ENCODE peak calls at places on chromosome 20, in six cellular contexts. One of them, this sample, is unnamed. For H3K4me1, the result is how much of the 10 kb centered on the place peaks cover.

GRCh38 chr20:58064411-58065010 is 163.9 kb downstream of the ANKRD60 start:
- DNase-seq in tibial artery: peak
- DNase-seq in Peyer's patch: peak
- DNase-seq in fibroblast of lung: peak
- DNase-seq in effector memory CD4-positive, alpha-beta T cell: no peak
- DNase-seq in IMR-90: no peak
- DNase-seq in this sample: no peak

GRCh38 chr20:45226287-45226686 is 5.1 kb downstream of the SEMG2 start:
- DNase-seq in tibial artery: no peak
- DNase-seq in Peyer's patch: no peak
- DNase-seq in fibroblast of lung: no peak
- DNase-seq in effector memory CD4-positive, alpha-beta T cell: no peak
- DNase-seq in IMR-90: no peak
- DNase-seq in this sample: no peak

GRCh38 chr20:4401601-4402000 is 320.1 kb upstream of the PRND start:
- DNase-seq in tibial artery: no peak
- DNase-seq in Peyer's patch: no peak
- DNase-seq in fibroblast of lung: peak
- DNase-seq in effector memory CD4-positive, alpha-beta T cell: no peak
- DNase-seq in IMR-90: peak
- DNase-seq in this sample: no peak

GRCh38 chr20:571754-572331 is 28.3 kb upstream of the CSNK2A1 start:
- DNase-seq in tibial artery: no peak
- DNase-seq in Peyer's patch: peak
- DNase-seq in fibroblast of lung: peak
- DNase-seq in effector memory CD4-positive, alpha-beta T cell: no peak
- DNase-seq in IMR-90: no peak
- DNase-seq in this sample: no peak

GRCh38 chr20:56630086-56630493 is 984 bp downstream of the TFAP2C start:
- DNase-seq in tibial artery: no peak
- DNase-seq in Peyer's patch: no peak
- DNase-seq in fibroblast of lung: peak
- DNase-seq in effector memory CD4-positive, alpha-beta T cell: no peak
- DNase-seq in IMR-90: no peak
- DNase-seq in this sample: no peak

GRCh38 chr20:7144464-7144863 is 377.0 kb downstream of the BMP2 start:
- DNase-seq in tibial artery: no peak
- DNase-seq in Peyer's patch: no peak
- DNase-seq in fibroblast of lung: no peak
- DNase-seq in effector memory CD4-positive, alpha-beta T cell: no peak
- DNase-seq in IMR-90: no peak
- DNase-seq in this sample: no peak

GRCh38 chr20:23032679-23033078 is 2.4 kb upstream of the SSTR4 start:
- DNase-seq in tibial artery: no peak
- DNase-seq in Peyer's patch: no peak
- DNase-seq in fibroblast of lung: no peak
- DNase-seq in effector memory CD4-positive, alpha-beta T cell: no peak
- DNase-seq in IMR-90: no peak
- DNase-seq in this sample: no peak

GRCh38 chr20:10603378-10603777 is 70.4 kb downstream of the JAG1 start:
- DNase-seq in tibial artery: no peak
- DNase-seq in Peyer's patch: no peak
- DNase-seq in fibroblast of lung: no peak
- DNase-seq in effector memory CD4-positive, alpha-beta T cell: no peak
- DNase-seq in IMR-90: no peak
- DNase-seq in this sample: no peak

GRCh38 chr20:44580581-44581268 is 1.7 kb upstream of the PKIG start:
- DNase-seq in tibial artery: no peak
- DNase-seq in Peyer's patch: no peak
- DNase-seq in fibroblast of lung: no peak
- DNase-seq in effector memory CD4-positive, alpha-beta T cell: no peak
- DNase-seq in IMR-90: no peak
- DNase-seq in this sample: no peak

GRCh38 chr20:4491643-4492042 is 230.1 kb upstream of the PRND start:
- DNase-seq in tibial artery: no peak
- DNase-seq in Peyer's patch: no peak
- DNase-seq in fibroblast of lung: no peak
- DNase-seq in effector memory CD4-positive, alpha-beta T cell: no peak
- DNase-seq in IMR-90: no peak
- DNase-seq in this sample: no peak

GRCh38 chr20:44733341-44734069 is 12.2 kb upstream of the KCNK15 start:
- DNase-seq in tibial artery: peak
- DNase-seq in Peyer's patch: peak
- DNase-seq in fibroblast of lung: peak
- DNase-seq in effector memory CD4-positive, alpha-beta T cell: peak
- DNase-seq in IMR-90: peak
- DNase-seq in this sample: peak

GRCh38 chr20:59598625-59599310 is 5.6 kb upstream of the PHACTR3 start:
- DNase-seq in tibial artery: no peak
- DNase-seq in Peyer's patch: no peak
- DNase-seq in fibroblast of lung: no peak
- DNase-seq in effector memory CD4-positive, alpha-beta T cell: no peak
- DNase-seq in IMR-90: no peak
- DNase-seq in this sample: no peak

GRCh38 chr20:15200139-15200538 is 862.7 kb upstream of the FLRT3 start:
- DNase-seq in tibial artery: no peak
- DNase-seq in Peyer's patch: no peak
- DNase-seq in fibroblast of lung: no peak
- DNase-seq in effector memory CD4-positive, alpha-beta T cell: no peak
- DNase-seq in IMR-90: no peak
- DNase-seq in this sample: no peak

GRCh38 chr20:11350126-11351005 is 567.3 kb upstream of the BTBD3 start:
- DNase-seq in tibial artery: peak
- DNase-seq in Peyer's patch: no peak
- DNase-seq in fibroblast of lung: peak
- DNase-seq in effector memory CD4-positive, alpha-beta T cell: no peak
- DNase-seq in IMR-90: peak
- DNase-seq in this sample: no peak

GRCh38 chr20:25051386-25052155 is 6.4 kb downstream of the ACSS1 start:
- DNase-seq in tibial artery: peak
- DNase-seq in Peyer's patch: peak
- DNase-seq in fibroblast of lung: no peak
- DNase-seq in effector memory CD4-positive, alpha-beta T cell: no peak
- DNase-seq in IMR-90: no peak
- DNase-seq in this sample: no peak

GRCh38 chr20:59835057-59835447 is 98.4 kb downstream of the SYCP2 start:
- DNase-seq in tibial artery: no peak
- DNase-seq in Peyer's patch: no peak
- DNase-seq in fibroblast of lung: peak
- DNase-seq in effector memory CD4-positive, alpha-beta T cell: no peak
- DNase-seq in IMR-90: no peak
- DNase-seq in this sample: no peak

GRCh38 chr20:32631916-32632460 is 41.8 kb downstream of the C20orf203 start:
- DNase-seq in tibial artery: no peak
- DNase-seq in Peyer's patch: no peak
- DNase-seq in fibroblast of lung: no peak
- DNase-seq in effector memory CD4-positive, alpha-beta T cell: no peak
- DNase-seq in IMR-90: no peak
- DNase-seq in this sample: no peak

GRCh38 chr20:60446273-60447111 is 488.3 kb downstream of the CDH26 start:
- DNase-seq in tibial artery: no peak
- DNase-seq in Peyer's patch: no peak
- DNase-seq in fibroblast of lung: peak
- DNase-seq in effector memory CD4-positive, alpha-beta T cell: no peak
- DNase-seq in IMR-90: no peak
- DNase-seq in this sample: no peak

GRCh38 chr20:13739726-13740649 is 44.7 kb downstream of the ESF1 start:
- DNase-seq in tibial artery: no peak
- DNase-seq in Peyer's patch: no peak
- DNase-seq in fibroblast of lung: no peak
- DNase-seq in effector memory CD4-positive, alpha-beta T cell: no peak
- DNase-seq in IMR-90: no peak
- DNase-seq in this sample: no peak

GRCh38 chr20:33172781-33173180 is 4.8 kb downstream of the BPIFA2 start:
- DNase-seq in tibial artery: no peak
- DNase-seq in Peyer's patch: no peak
- DNase-seq in fibroblast of lung: no peak
- DNase-seq in effector memory CD4-positive, alpha-beta T cell: no peak
- DNase-seq in IMR-90: no peak
- DNase-seq in this sample: no peak

GRCh38 chr20:62310757-62311121 is 7.9 kb downstream of the ADRM1 start:
- DNase-seq in tibial artery: no peak
- DNase-seq in Peyer's patch: no peak
- DNase-seq in fibroblast of lung: no peak
- DNase-seq in effector memory CD4-positive, alpha-beta T cell: no peak
- DNase-seq in IMR-90: no peak
- DNase-seq in this sample: no peak

GRCh38 chr20:58611236-58612020 is 39.7 kb upstream of the STX16 start:
- DNase-seq in tibial artery: no peak
- DNase-seq in Peyer's patch: no peak
- DNase-seq in fibroblast of lung: no peak
- DNase-seq in effector memory CD4-positive, alpha-beta T cell: no peak
- DNase-seq in IMR-90: no peak
- DNase-seq in this sample: no peak

DNA sequence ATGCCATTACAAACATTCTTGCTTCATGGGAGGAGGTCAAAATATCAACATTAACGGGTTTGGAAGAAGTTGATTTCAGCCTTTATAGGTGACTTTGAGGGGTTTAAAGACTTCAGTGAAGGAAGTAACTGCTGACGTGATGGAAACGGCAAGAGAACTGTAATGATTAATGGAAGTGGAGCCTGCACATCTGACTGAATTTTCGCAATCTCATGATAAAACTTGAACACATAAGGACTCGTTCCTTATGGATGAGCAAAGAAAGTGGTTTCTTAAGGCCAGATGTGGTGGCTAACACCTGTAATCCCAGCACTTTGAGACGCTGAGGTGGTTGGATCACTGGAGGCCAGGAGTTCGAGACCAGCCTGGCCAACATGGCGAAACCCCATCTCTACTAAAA is 226.1 kb downstream of the BCAS1 start:
- DNase-seq in tibial artery: no peak
- DNase-seq in Peyer's patch: no peak
- DNase-seq in fibroblast of lung: no peak
- DNase-seq in effector memory CD4-positive, alpha-beta T cell: no peak
- DNase-seq in IMR-90: no peak
- DNase-seq in this sample: no peak
- H3K4me1 ChIP-seq in tibial artery: under half
- H3K4me1 ChIP-seq in Peyer's patch: under half
- H3K4me1 ChIP-seq in fibroblast of lung: under half
- H3K4me1 ChIP-seq in effector memory CD4-positive, alpha-beta T cell: under half
- H3K4me1 ChIP-seq in IMR-90: under half
- H3K4me1 ChIP-seq in this sample: half or more

GRCh38 chr20:36528875-36529425 is 12.4 kb upstream of the MYL9 start:
- DNase-seq in tibial artery: peak
- DNase-seq in Peyer's patch: no peak
- DNase-seq in fibroblast of lung: no peak
- DNase-seq in effector memory CD4-positive, alpha-beta T cell: no peak
- DNase-seq in IMR-90: no peak
- DNase-seq in this sample: no peak

GRCh38 chr20:36525620-36526365 is 15.5 kb upstream of the MYL9 start:
- DNase-seq in tibial artery: peak
- DNase-seq in Peyer's patch: peak
- DNase-seq in fibroblast of lung: no peak
- DNase-seq in effector memory CD4-positive, alpha-beta T cell: no peak
- DNase-seq in IMR-90: no peak
- DNase-seq in this sample: no peak

GRCh38 chr20:36528176-36528874 is 13.0 kb upstream of the MYL9 start:
- DNase-seq in tibial artery: peak
- DNase-seq in Peyer's patch: no peak
- DNase-seq in fibroblast of lung: no peak
- DNase-seq in effector memory CD4-positive, alpha-beta T cell: no peak
- DNase-seq in IMR-90: no peak
- DNase-seq in this sample: no peak

GRCh38 chr20:36527331-36528125 is 13.8 kb upstream of the MYL9 start:
- DNase-seq in tibial artery: peak
- DNase-seq in Peyer's patch: peak
- DNase-seq in fibroblast of lung: no peak
- DNase-seq in effector memory CD4-positive, alpha-beta T cell: no peak
- DNase-seq in IMR-90: no peak
- DNase-seq in this sample: no peak

DNA sequence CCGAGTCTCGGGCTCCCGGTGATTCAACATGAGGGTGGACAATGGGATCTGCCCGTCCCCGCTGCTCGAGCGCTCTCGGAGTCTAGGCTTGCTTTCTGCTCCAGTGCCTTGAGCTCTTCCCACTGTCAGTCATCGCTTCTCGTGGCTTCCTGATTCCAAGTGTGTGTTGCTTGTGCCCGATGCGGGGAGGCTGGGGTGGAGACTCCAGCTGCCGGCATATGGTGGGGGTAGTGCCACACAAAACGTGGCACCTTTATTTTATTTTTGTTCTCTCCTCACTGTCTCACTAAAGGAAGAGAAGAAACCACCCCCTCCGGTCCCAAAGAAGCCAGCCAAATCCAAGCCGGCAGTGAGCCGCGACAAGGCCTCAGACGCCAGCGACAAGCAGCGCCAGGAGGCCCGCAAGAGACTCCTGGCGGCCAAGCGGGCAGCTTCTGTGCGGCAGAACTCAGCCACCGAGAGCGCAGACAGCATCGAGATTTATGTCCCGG is 14.8 kb upstream of the MYL9 start:
- DNase-seq in tibial artery: peak
- DNase-seq in Peyer's patch: peak
- DNase-seq in fibroblast of lung: no peak
- DNase-seq in effector memory CD4-positive, alpha-beta T cell: no peak
- DNase-seq in IMR-90: no peak
- DNase-seq in this sample: no peak
- H3K27ac ChIP-seq in tibial artery: peak
- H3K27ac ChIP-seq in Peyer's patch: peak
- H3K27ac ChIP-seq in fibroblast of lung: no peak
- H3K27ac ChIP-seq in effector memory CD4-positive, alpha-beta T cell: no peak
- H3K27ac ChIP-seq in IMR-90: no peak
- H3K27ac ChIP-seq in this sample: no peak

DNA sequence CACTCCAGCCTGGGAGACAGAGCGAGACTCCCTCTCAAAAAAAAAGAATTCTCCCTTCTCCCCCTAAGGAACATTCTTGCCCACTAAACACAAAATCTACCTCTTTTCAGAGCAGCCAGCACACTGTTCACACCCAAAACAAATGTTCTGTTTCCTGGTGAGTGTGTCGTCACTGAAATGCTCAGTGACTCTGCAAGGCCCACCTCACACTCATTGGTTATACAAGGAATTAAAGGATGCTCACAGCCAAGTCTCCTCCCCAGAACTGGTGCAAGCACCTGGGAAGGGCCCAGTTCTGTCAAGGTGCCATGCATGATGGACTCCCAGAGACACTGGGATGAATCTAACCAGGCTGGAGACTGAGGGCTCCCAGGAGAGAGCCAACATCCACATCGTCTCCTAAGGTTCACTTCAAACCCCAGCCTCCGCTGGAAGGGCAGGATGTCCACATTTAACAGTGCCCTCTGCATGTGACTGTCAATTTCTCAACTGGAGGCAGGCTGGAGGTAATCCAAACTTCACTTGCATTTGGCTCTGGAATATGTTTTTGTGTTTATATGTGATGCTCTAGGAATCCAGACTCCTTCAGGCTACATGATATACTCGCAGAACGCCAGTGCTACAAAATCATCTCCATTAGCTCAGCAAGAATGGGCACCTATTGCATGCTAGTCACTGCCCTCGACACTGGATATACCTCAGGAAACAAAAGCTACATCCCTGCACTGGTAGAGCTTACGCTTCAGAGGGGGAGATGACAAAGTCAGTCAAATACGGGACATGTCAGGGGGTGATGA is 7.1 kb downstream of the RRBP1 start:
- DNase-seq in tibial artery: peak
- DNase-seq in Peyer's patch: no peak
- DNase-seq in fibroblast of lung: no peak
- DNase-seq in effector memory CD4-positive, alpha-beta T cell: no peak
- DNase-seq in IMR-90: peak
- DNase-seq in this sample: no peak
- H3K4me1 ChIP-seq in tibial artery: under half
- H3K4me1 ChIP-seq in Peyer's patch: under half
- H3K4me1 ChIP-seq in fibroblast of lung: under half
- H3K4me1 ChIP-seq in effector memory CD4-positive, alpha-beta T cell: under half
- H3K4me1 ChIP-seq in IMR-90: under half
- H3K4me1 ChIP-seq in this sample: under half

GRCh38 chr20:51060301-51060700 is 37.4 kb upstream of the KCNG1 start:
- DNase-seq in tibial artery: no peak
- DNase-seq in Peyer's patch: no peak
- DNase-seq in fibroblast of lung: peak
- DNase-seq in effector memory CD4-positive, alpha-beta T cell: no peak
- DNase-seq in IMR-90: no peak
- DNase-seq in this sample: no peak
- H3K27ac ChIP-seq in tibial artery: no peak
- H3K27ac ChIP-seq in Peyer's patch: no peak
- H3K27ac ChIP-seq in fibroblast of lung: no peak
- H3K27ac ChIP-seq in effector memory CD4-positive, alpha-beta T cell: no peak
- H3K27ac ChIP-seq in IMR-90: no peak
- H3K27ac ChIP-seq in this sample: no peak